ENCODE peak calls at places on chromosomes 3 and 15, in seven cellular contexts. E is B cell; Q is BJ; P is endothelial cell; O is cardiac muscle cell; A is CD8-positive, alpha-beta T cell; J is OCI-LY7. S is an unnamed sample.

GRCh38 chr3:155270485-155271342 is 22.8 kb downstream of the STRIT1 start:
- DNase-seq in E (no peak), Q (no peak), P (no peak), O (no peak), A (no peak), J (peak), S (no peak)

GRCh38 chr3:146550743-146551510 is 6.5 kb upstream of the PLSCR1 start:
- DNase-seq in E (no peak), Q (peak), P (no peak), O (no peak), A (no peak), J (no peak), S (no peak)

GRCh38 chr3:11601446-11602241 is 42.1 kb downstream of the VGLL4 start:
- DNase-seq in E (peak), Q (no peak), P (no peak), O (no peak), A (no peak), J (peak), S (no peak)

GRCh38 chr3:146640361-146640760 is 35.2 kb upstream of the PLSCR5 start:
- DNase-seq in E (no peak), Q (no peak), P (no peak), O (no peak), A (no peak), J (no peak), S (no peak)

GRCh38 chr3:65829228-65829627 is 209.5 kb downstream of the MAGI1 start:
- DNase-seq in E (no peak), Q (no peak), P (no peak), O (no peak), A (no peak), J (no peak), S (no peak)

GRCh38 chr3:180319461-180319860 is 282.5 kb upstream of the TTC14 start:
- DNase-seq in E (no peak), Q (no peak), P (no peak), O (no peak), A (no peak), J (no peak), S (no peak)

GRCh38 chr3:197746801-197747237 is 2.9 kb upstream of the FYTTD1 start:
- DNase-seq in E (no peak), Q (no peak), P (no peak), O (no peak), A (no peak), J (peak), S (no peak)

GRCh38 chr15:71780349-71780976 is 29.9 kb upstream of the NR2E3 start:
- DNase-seq in E (peak), Q (no peak), P (peak), O (peak), A (no peak), J (peak), S (no peak)

GRCh38 chr15:77474310-77474986 is 53.8 kb downstream of the HMG20A start:
- DNase-seq in E (no peak), Q (no peak), P (no peak), O (peak), A (no peak), J (no peak), S (no peak)

GRCh38 chr3:146152841-146153240 is 8.1 kb downstream of the PLOD2 start:
- DNase-seq in E (no peak), Q (no peak), P (no peak), O (no peak), A (no peak), J (no peak), S (no peak)

GRCh38 chr15:66294932-66295235 is 1.5 kb downstream of the DIS3L start:
- DNase-seq in E (no peak), Q (peak), P (no peak), O (no peak), A (no peak), J (peak), S (no peak)

GRCh38 chr3:16589867-16590624 is 15.2 kb downstream of the DAZL start:
- DNase-seq in E (peak), Q (no peak), P (no peak), O (no peak), A (no peak), J (peak), S (no peak)

GRCh38 chr3:151316267-151316991 is at the start of gene GPR87:
- DNase-seq in E (no peak), Q (no peak), P (no peak), O (no peak), A (no peak), J (no peak), S (no peak)

GRCh38 chr3:37625051-37625450 is 236.6 kb upstream of the CTDSPL start:
- DNase-seq in E (no peak), Q (no peak), P (no peak), O (no peak), A (no peak), J (no peak), S (no peak)

GRCh38 chr3:71488391-71488809 is 95.1 kb downstream of the FOXP1 start:
- DNase-seq in E (no peak), Q (no peak), P (no peak), O (no peak), A (no peak), J (no peak), S (no peak)

GRCh38 chr3:149375164-149375823 is 2.2 kb downstream of the TM4SF1 start:
- DNase-seq in E (no peak), Q (no peak), P (no peak), O (no peak), A (no peak), J (no peak), S (no peak)
- TF ChIP-seq CTCF in E (no peak), Q (no peak), P (no peak), O (no peak), A (no peak), J (no peak), S (no peak)

GRCh38 chr15:29942144-29942543 is 119.9 kb upstream of the TJP1 start:
- DNase-seq in E (no peak), Q (no peak), P (peak), O (peak), A (no peak), J (no peak), S (no peak)

GRCh38 chr15:29936353-29937049 is 114.2 kb upstream of the TJP1 start:
- DNase-seq in E (no peak), Q (no peak), P (no peak), O (no peak), A (no peak), J (no peak), S (no peak)

GRCh38 chr15:29939404-29939803 is 117.1 kb upstream of the TJP1 start:
- DNase-seq in E (no peak), Q (no peak), P (no peak), O (no peak), A (no peak), J (no peak), S (no peak)

GRCh38 chr15:29937956-29938355 is 115.7 kb upstream of the TJP1 start:
- DNase-seq in E (no peak), Q (no peak), P (no peak), O (no peak), A (no peak), J (no peak), S (no peak)

GRCh38 chr15:29938701-29939340 is 116.6 kb upstream of the TJP1 start:
- DNase-seq in E (no peak), Q (no peak), P (peak), O (no peak), A (no peak), J (peak), S (no peak)
- TF ChIP-seq CTCF in E (no peak), Q (peak), P (no peak), O (peak), A (no peak), J (peak), S (peak)

GRCh38 chr15:47414207-47414606 is 303.1 kb upstream of the SEMA6D start:
- DNase-seq in E (no peak), Q (no peak), P (no peak), O (no peak), A (no peak), J (no peak), S (no peak)
- TF ChIP-seq CTCF in E (no peak), Q (no peak), P (no peak), O (no peak), A (no peak), J (no peak), S (no peak)

GRCh38 chr15:70427120-70427519 is 329.4 kb upstream of the TLE3 start:
- DNase-seq in E (no peak), Q (no peak), P (no peak), O (no peak), A (no peak), J (no peak), S (no peak)
- TF ChIP-seq CTCF in E (no peak), Q (no peak), P (no peak), O (peak), A (no peak), J (no peak), S (no peak)

GRCh38 chr3:9125278-9125951 is 124.0 kb downstream of the SRGAP3 start:
- DNase-seq in E (no peak), Q (no peak), P (no peak), O (peak), A (no peak), J (no peak), S (no peak)
- TF ChIP-seq CTCF in E (no peak), Q (no peak), P (no peak), O (no peak), A (no peak), J (no peak), S (no peak)

GRCh38 chr3:128279594-128279880 is 126.3 kb downstream of the EEFSEC start:
- DNase-seq in E (no peak), Q (no peak), P (no peak), O (no peak), A (no peak), J (no peak), S (no peak)

GRCh38 chr3:128280466-128281455 is 127.5 kb downstream of the EEFSEC start:
- DNase-seq in E (no peak), Q (no peak), P (no peak), O (no peak), A (no peak), J (no peak), S (no peak)

GRCh38 chr3:128277378-128278049 is 124.2 kb downstream of the EEFSEC start:
- DNase-seq in E (no peak), Q (no peak), P (no peak), O (no peak), A (no peak), J (no peak), S (no peak)

GRCh38 chr3:128278130-128278529 is 124.8 kb downstream of the EEFSEC start:
- DNase-seq in E (no peak), Q (no peak), P (no peak), O (no peak), A (no peak), J (no peak), S (no peak)

DNA sequence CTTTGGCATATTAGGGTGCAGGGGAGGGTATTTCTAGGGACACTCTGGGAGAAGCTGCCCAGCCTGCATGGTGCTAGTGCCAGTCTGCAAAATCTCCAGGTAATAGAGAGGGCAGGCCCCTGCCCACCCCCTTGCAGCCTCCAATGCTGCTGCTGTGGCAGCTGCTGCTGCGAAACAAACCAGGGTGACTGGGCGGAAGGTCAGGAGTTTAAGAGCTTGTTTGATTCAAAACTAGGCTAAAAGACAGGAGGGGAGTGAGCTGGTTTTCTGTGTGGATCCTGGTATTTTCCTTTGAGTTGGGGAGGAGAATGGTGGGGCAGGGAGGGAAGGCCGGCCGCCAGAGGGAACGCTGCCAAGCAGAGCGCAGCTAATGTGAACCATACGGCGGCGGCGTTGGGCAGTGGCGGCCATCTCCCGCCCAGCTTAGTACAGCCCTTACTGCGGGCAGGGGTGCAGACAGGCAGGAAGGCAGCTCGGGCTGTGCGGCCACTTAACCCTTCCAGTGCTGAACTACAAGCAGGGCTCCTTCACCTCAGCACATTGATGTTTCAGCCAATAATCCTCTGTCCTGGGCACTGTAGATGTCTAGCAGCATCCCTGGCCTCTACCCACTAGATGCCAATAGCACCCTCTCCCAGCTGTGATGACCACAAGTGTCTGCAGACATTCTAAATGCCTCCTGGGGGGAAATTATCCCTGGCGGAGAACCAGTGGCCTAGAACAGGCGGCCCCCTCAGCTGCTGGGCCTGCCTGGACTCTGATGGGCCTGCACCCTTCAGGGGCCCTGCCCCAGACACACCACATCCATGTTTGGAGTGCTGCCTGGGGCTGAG is 125.7 kb downstream of the EEFSEC start:
- DNase-seq in E (no peak), Q (peak), P (peak), O (peak), A (no peak), J (no peak), S (no peak)
- TF ChIP-seq CTCF in E (no peak), Q (no peak), P (no peak), O (peak), A (no peak), J (no peak), S (no peak)

GRCh38 chr3:148943531-148944200 is 47.7 kb upstream of the GYG1 start:
- DNase-seq in E (peak), Q (peak), P (no peak), O (peak), A (no peak), J (peak), S (no peak)
- TF ChIP-seq CTCF in E (peak), Q (peak), P (peak), O (peak), A (peak), J (peak), S (peak)

GRCh38 chr3:168467085-168467714 is 371.5 kb upstream of the GOLIM4 start:
- DNase-seq in E (no peak), Q (peak), P (peak), O (peak), A (no peak), J (no peak), S (no peak)
- TF ChIP-seq CTCF in E (no peak), Q (peak), P (no peak), O (peak), A (no peak), J (peak), S (peak)

GRCh38 chr3:127679534-127680145 is 6.9 kb downstream of the ABTB1 start:
- DNase-seq in E (no peak), Q (no peak), P (peak), O (no peak), A (no peak), J (no peak), S (no peak)
- TF ChIP-seq CTCF in E (no peak), Q (peak), P (peak), O (peak), A (no peak), J (no peak), S (peak)

GRCh38 chr15:75145027-75145841 is 56.4 kb upstream of the C15orf39 start:
- DNase-seq in E (no peak), Q (no peak), P (no peak), O (no peak), A (no peak), J (no peak), S (no peak)
- TF ChIP-seq CTCF in E (no peak), Q (no peak), P (no peak), O (no peak), A (no peak), J (no peak), S (no peak)

S was measured in progenitor cell of endocrine pancreas.